ENCODE peak calls at places on chromosomes 5 and 9, in ten cellular contexts. Z is fibroblast of pulmonary artery, J is MCF 10A, X is GM10248, W is body of pancreas, P is OCI-LY7, R is left ventricle myocardium inferior, Y is RWPE2, K is AG10803, E is progenitor cell of endocrine pancreas. Q is an unnamed sample.

GRCh38 chr9:110101531-110102161 is 106.3 kb downstream of the C9orf152 start:
- DNase-seq in Z (peak; percentile 35), J (no peak), X (peak; percentile 59), W (no peak), P (peak; percentile 64), R (peak; percentile 25), Y (no peak), K (peak; percentile 45), E (no peak), Q (no peak)

GRCh38 chr9:93125331-93125894 is 8.6 kb downstream of the NINJ1 start:
- DNase-seq in Z (no peak), J (no peak), X (no peak), W (no peak), P (no peak), R (no peak), Y (peak; percentile 38), K (no peak), E (no peak), Q (peak; percentile 20)

GRCh38 chr9:93830224-93830596 is 124.9 kb downstream of the BARX1 start:
- DNase-seq in Z (no peak), J (no peak), X (peak; percentile 3), W (no peak), P (no peak), R (no peak), Y (no peak), K (no peak), E (no peak), Q (no peak)

GRCh38 chr5:10678236-10678635 is 82.8 kb downstream of the DAP start:
- DNase-seq in Z (no peak), J (no peak), X (no peak), W (no peak), P (no peak), R (no peak), Y (no peak), K (peak; percentile 83), E (no peak), Q (no peak)

GRCh38 chr9:72155282-72155677 is 6.0 kb downstream of the GDA start:
- DNase-seq in Z (no peak), J (no peak), X (no peak), W (no peak), P (no peak), R (no peak), Y (no peak), K (no peak), E (no peak), Q (no peak)

GRCh38 chr5:96661101-96661840 is 905 bp upstream of the CAST start:
- DNase-seq in Z (peak; percentile 49), J (peak; percentile 50), X (peak; percentile 45), W (peak; percentile 28), P (peak; percentile 74), R (no peak), Y (no peak), K (peak; percentile 63), E (no peak), Q (no peak)

GRCh38 chr9:79764377-79764776 is 192.6 kb downstream of the TLE4 start:
- DNase-seq in Z (peak; percentile 64), J (peak; percentile 83), X (no peak), W (peak; percentile 34), P (no peak), R (no peak), Y (no peak), K (peak; percentile 96), E (no peak), Q (no peak)

GRCh38 chr5:135461752-135462151 is 9.6 kb upstream of the TIFAB start:
- DNase-seq in Z (no peak), J (no peak), X (no peak), W (no peak), P (no peak), R (no peak), Y (peak; percentile 29), K (no peak), E (no peak), Q (no peak)

GRCh38 chr5:81948349-81948748 is 23.5 kb upstream of the ATG10 start:
- DNase-seq in Z (peak; percentile 89), J (peak; percentile 65), X (no peak), W (peak; percentile 5), P (no peak), R (no peak), Y (no peak), K (peak; percentile 54), E (no peak), Q (no peak)

GRCh38 chr9:134662143-134662876 is 20.7 kb downstream of the COL5A1 start:
- DNase-seq in Z (peak; percentile 91), J (peak; percentile 83), X (no peak), W (peak; percentile 50), P (no peak), R (peak; percentile 61), Y (peak; percentile 76), K (peak; percentile 96), E (no peak), Q (no peak)

GRCh38 chr5:176658007-176658599 is 10.8 kb downstream of the TSPAN17 start:
- DNase-seq in Z (peak; percentile 73), J (peak; percentile 82), X (peak; percentile 74), W (peak; percentile 69), P (peak; percentile 75), R (peak; percentile 60), Y (no peak), K (peak; percentile 70), E (peak; percentile 56), Q (no peak)

GRCh38 chr5:77958642-77959315 is 182.6 kb upstream of the TBCA start:
- DNase-seq in Z (no peak), J (no peak), X (no peak), W (no peak), P (no peak), R (no peak), Y (no peak), K (no peak), E (no peak), Q (no peak)

GRCh38 chr5:169895876-169896275 is 84.4 kb downstream of the INSYN2B start:
- DNase-seq in Z (peak; percentile 39), J (no peak), X (no peak), W (peak; percentile 6), P (no peak), R (peak; percentile 60), Y (no peak), K (peak; percentile 65), E (no peak), Q (no peak)

GRCh38 chr5:159402328-159402727 is 72.0 kb upstream of the IL12B start:
- DNase-seq in Z (no peak), J (peak; percentile 62), X (no peak), W (peak; percentile 7), P (no peak), R (no peak), Y (no peak), K (no peak), E (no peak), Q (no peak)

GRCh38 chr9:133825555-133826198 is 87.5 kb upstream of the SARDH start:
- DNase-seq in Z (peak; percentile 44), J (no peak), X (no peak), W (no peak), P (no peak), R (no peak), Y (no peak), K (peak; percentile 50), E (no peak), Q (no peak)

DNA sequence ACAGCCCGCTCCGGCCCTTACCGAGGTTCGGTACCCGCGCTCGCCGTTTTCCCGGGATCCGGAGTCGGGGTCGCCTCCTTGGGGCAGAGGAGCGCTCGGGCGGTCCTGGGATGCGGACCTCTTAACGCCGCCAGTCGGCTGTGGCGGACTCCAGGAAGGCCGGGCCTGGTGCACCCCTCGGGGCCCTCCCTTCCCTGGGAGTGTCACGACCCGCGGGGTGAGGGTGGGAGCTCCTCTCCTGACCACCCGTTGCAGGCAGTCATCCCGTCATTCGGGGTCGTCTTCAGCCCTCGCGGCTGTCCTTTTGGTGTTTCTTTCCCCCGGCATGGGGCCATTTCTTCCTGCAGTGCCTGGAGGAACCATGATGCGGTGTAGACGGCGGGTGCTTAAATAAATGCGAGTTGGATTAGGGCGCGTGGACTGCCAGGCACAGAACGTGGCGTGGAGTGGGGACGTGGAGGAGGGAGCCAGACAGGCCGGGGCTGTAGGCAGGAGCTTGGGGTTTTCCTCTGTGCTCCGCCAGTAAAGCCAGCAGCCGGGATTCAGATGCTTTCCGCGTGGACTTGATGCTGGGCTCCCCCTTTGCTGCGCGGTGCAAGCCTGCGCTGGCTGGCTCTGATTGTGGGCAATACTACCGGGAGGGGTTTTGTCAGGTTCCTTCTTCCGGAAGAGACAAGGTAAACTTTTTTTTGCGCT is 793 bp downstream of the KDM4C start:
- DNase-seq in Z (peak; percentile 49), J (peak; percentile 62), X (peak; percentile 52), W (peak; percentile 57), P (peak; percentile 69), R (peak; percentile 39), Y (peak; percentile 72), K (peak; percentile 47), E (peak; percentile 30), Q (no peak)
- TF ChIP-seq CTCF in Z (no peak), J (no peak), X (no peak), W (peak; percentile 3), P (no peak), R (no peak), Y (no peak), K (no peak), E (no peak), Q (no peak)

DNA sequence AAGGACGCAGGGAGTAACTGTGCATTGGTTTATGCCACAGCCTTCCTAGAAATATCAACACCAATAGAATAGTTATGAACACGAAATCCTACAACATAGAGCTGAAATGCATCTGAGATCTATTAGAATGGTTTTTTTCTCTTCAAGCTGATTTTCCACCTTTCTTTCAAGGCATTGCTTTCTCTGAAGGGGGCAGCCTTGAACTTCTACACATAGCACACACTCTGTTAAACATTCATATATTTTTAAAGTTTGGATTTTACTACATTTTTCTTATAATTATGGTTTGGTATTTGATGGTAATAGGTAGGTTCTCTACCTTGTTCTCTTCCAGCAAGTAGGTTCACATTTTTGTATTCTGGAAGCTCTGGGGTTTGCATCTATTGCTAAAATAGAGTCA is 661.8 kb downstream of the SEMA5A start:
- DNase-seq in Z (no peak), J (no peak), X (no peak), W (no peak), P (no peak), R (no peak), Y (no peak), K (no peak), E (no peak), Q (no peak)
- TF ChIP-seq CTCF in Z (no peak), J (no peak), X (peak; percentile 12), W (no peak), P (peak; percentile 39), R (no peak), Y (peak; percentile 41), K (peak; percentile 29), E (no peak), Q (no peak)

GRCh38 chr5:145903113-145903512 is 30.3 kb upstream of the GRXCR2 start:
- DNase-seq in Z (no peak), J (no peak), X (no peak), W (no peak), P (peak; percentile 6), R (no peak), Y (no peak), K (no peak), E (no peak), Q (no peak)
- TF ChIP-seq CTCF in Z (peak; percentile 36), J (peak; percentile 15), X (no peak), W (peak; percentile 18), P (peak; percentile 46), R (no peak), Y (peak; percentile 23), K (peak; percentile 37), E (peak; percentile 38), Q (no peak)

DNA sequence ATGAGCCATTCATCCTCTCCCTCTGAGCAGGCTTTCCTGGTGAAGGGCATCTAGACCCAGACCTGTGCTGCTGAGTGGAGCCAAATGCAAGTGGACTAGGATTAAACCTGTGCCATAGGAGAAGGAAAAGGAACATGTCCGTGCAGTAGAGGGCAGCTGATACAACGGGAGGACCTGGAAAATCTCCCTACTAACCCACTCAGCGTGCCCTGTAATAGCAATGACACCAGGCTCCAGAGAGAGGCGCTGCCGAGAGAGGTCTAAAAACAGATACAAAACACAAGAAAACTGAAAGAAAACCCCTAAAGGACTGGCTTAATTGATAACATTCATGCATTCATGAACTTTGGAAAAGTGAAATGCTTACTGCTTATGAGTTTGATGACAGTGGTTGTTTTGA is 60.8 kb downstream of the PFDN1 start:
- DNase-seq in Z (no peak), J (no peak), X (no peak), W (no peak), P (no peak), R (no peak), Y (no peak), K (no peak), E (no peak), Q (no peak)
- TF ChIP-seq CTCF in Z (peak; percentile 14), J (peak; percentile 11), X (no peak), W (no peak), P (peak; percentile 50), R (peak; percentile 30), Y (peak; percentile 19), K (peak; percentile 36), E (peak; percentile 15), Q (no peak)